ENCODE peak calls at places on chromosomes 4 and X, in ten cellular contexts. One of them, this sample, is unnamed.

GRCh38 chrX:103157511-103158316 is 57.2 kb upstream of the BEX4 start:
- DNase-seq in left cardiac atrium: no peak
- DNase-seq in GM03348: peak
- DNase-seq in NCI-H1092: peak
- DNase-seq in SK-N-SH: peak
- DNase-seq in SW480: peak
- DNase-seq in T1000: no peak
- DNase-seq in NCI-H2081: peak
- DNase-seq in AG20443: peak
- DNase-seq in effector memory CD8-positive, alpha-beta T cell: peak
- DNase-seq in this sample: peak

GRCh38 chrX:5559386-5559785 is 669.3 kb downstream of the NLGN4X start:
- DNase-seq in left cardiac atrium: no peak
- DNase-seq in GM03348: no peak
- DNase-seq in NCI-H1092: no peak
- DNase-seq in SK-N-SH: no peak
- DNase-seq in SW480: no peak
- DNase-seq in T1000: no peak
- DNase-seq in NCI-H2081: no peak
- DNase-seq in AG20443: no peak
- DNase-seq in effector memory CD8-positive, alpha-beta T cell: no peak
- DNase-seq in this sample: no peak

GRCh38 chr4:138112389-138112788 is 129.8 kb downstream of the SLC7A11 start:
- DNase-seq in left cardiac atrium: no peak
- DNase-seq in GM03348: no peak
- DNase-seq in NCI-H1092: no peak
- DNase-seq in SK-N-SH: no peak
- DNase-seq in SW480: no peak
- DNase-seq in T1000: no peak
- DNase-seq in NCI-H2081: no peak
- DNase-seq in AG20443: no peak
- DNase-seq in effector memory CD8-positive, alpha-beta T cell: no peak
- DNase-seq in this sample: no peak

GRCh38 chr4:128379860-128380259 is 92.2 kb upstream of the PGRMC2 start:
- DNase-seq in left cardiac atrium: peak
- DNase-seq in GM03348: peak
- DNase-seq in NCI-H1092: no peak
- DNase-seq in SK-N-SH: peak
- DNase-seq in SW480: peak
- DNase-seq in T1000: no peak
- DNase-seq in NCI-H2081: peak
- DNase-seq in AG20443: peak
- DNase-seq in effector memory CD8-positive, alpha-beta T cell: no peak
- DNase-seq in this sample: peak

GRCh38 chr4:95267081-95267480 is 281.7 kb downstream of the UNC5C start:
- DNase-seq in left cardiac atrium: no peak
- DNase-seq in GM03348: peak
- DNase-seq in NCI-H1092: no peak
- DNase-seq in SK-N-SH: no peak
- DNase-seq in SW480: peak
- DNase-seq in T1000: no peak
- DNase-seq in NCI-H2081: no peak
- DNase-seq in AG20443: peak
- DNase-seq in effector memory CD8-positive, alpha-beta T cell: no peak
- DNase-seq in this sample: no peak

GRCh38 chr4:54992266-54992665 is 133.1 kb downstream of the KDR start:
- DNase-seq in left cardiac atrium: no peak
- DNase-seq in GM03348: no peak
- DNase-seq in NCI-H1092: no peak
- DNase-seq in SK-N-SH: no peak
- DNase-seq in SW480: no peak
- DNase-seq in T1000: no peak
- DNase-seq in NCI-H2081: no peak
- DNase-seq in AG20443: no peak
- DNase-seq in effector memory CD8-positive, alpha-beta T cell: no peak
- DNase-seq in this sample: no peak

GRCh38 chr4:76726141-76726540 is 171.8 kb downstream of the SOWAHB start:
- DNase-seq in left cardiac atrium: no peak
- DNase-seq in GM03348: no peak
- DNase-seq in NCI-H1092: no peak
- DNase-seq in SK-N-SH: no peak
- DNase-seq in SW480: no peak
- DNase-seq in T1000: no peak
- DNase-seq in NCI-H2081: no peak
- DNase-seq in AG20443: no peak
- DNase-seq in effector memory CD8-positive, alpha-beta T cell: no peak
- DNase-seq in this sample: no peak

GRCh38 chr4:26263165-26263564 is 57.6 kb upstream of the RBPJ start:
- DNase-seq in left cardiac atrium: no peak
- DNase-seq in GM03348: no peak
- DNase-seq in NCI-H1092: no peak
- DNase-seq in SK-N-SH: peak
- DNase-seq in SW480: peak
- DNase-seq in T1000: no peak
- DNase-seq in NCI-H2081: peak
- DNase-seq in AG20443: no peak
- DNase-seq in effector memory CD8-positive, alpha-beta T cell: no peak
- DNase-seq in this sample: no peak

GRCh38 chr4:9762823-9763475 is 18.5 kb upstream of the DRD5 start:
- DNase-seq in left cardiac atrium: peak
- DNase-seq in GM03348: peak
- DNase-seq in NCI-H1092: peak
- DNase-seq in SK-N-SH: peak
- DNase-seq in SW480: peak
- DNase-seq in T1000: no peak
- DNase-seq in NCI-H2081: peak
- DNase-seq in AG20443: peak
- DNase-seq in effector memory CD8-positive, alpha-beta T cell: no peak
- DNase-seq in this sample: peak

GRCh38 chr4:33369366-33369899 is 2649.3 kb downstream of the PCDH7 start:
- DNase-seq in left cardiac atrium: no peak
- DNase-seq in GM03348: peak
- DNase-seq in NCI-H1092: no peak
- DNase-seq in SK-N-SH: no peak
- DNase-seq in SW480: no peak
- DNase-seq in T1000: peak
- DNase-seq in NCI-H2081: no peak
- DNase-seq in AG20443: no peak
- DNase-seq in effector memory CD8-positive, alpha-beta T cell: no peak
- DNase-seq in this sample: no peak

GRCh38 chr4:82248903-82249632 is 124.7 kb downstream of the HNRNPD start:
- DNase-seq in left cardiac atrium: no peak
- DNase-seq in GM03348: no peak
- DNase-seq in NCI-H1092: no peak
- DNase-seq in SK-N-SH: no peak
- DNase-seq in SW480: no peak
- DNase-seq in T1000: no peak
- DNase-seq in NCI-H2081: no peak
- DNase-seq in AG20443: no peak
- DNase-seq in effector memory CD8-positive, alpha-beta T cell: no peak
- DNase-seq in this sample: no peak

GRCh38 chr4:48930654-48931053 is 24.1 kb upstream of the OCIAD2 start:
- DNase-seq in left cardiac atrium: no peak
- DNase-seq in GM03348: no peak
- DNase-seq in NCI-H1092: no peak
- DNase-seq in SK-N-SH: no peak
- DNase-seq in SW480: no peak
- DNase-seq in T1000: no peak
- DNase-seq in NCI-H2081: no peak
- DNase-seq in AG20443: no peak
- DNase-seq in effector memory CD8-positive, alpha-beta T cell: no peak
- DNase-seq in this sample: no peak

GRCh38 chrX:44223150-44223549 is 120.3 kb downstream of the EFHC2 start:
- DNase-seq in left cardiac atrium: no peak
- DNase-seq in GM03348: peak
- DNase-seq in NCI-H1092: no peak
- DNase-seq in SK-N-SH: no peak
- DNase-seq in SW480: peak
- DNase-seq in T1000: peak
- DNase-seq in NCI-H2081: no peak
- DNase-seq in AG20443: peak
- DNase-seq in effector memory CD8-positive, alpha-beta T cell: no peak
- DNase-seq in this sample: no peak

GRCh38 chr4:187814737-187815465 is 180.7 kb upstream of the ZFP42 start:
- DNase-seq in left cardiac atrium: no peak
- DNase-seq in GM03348: no peak
- DNase-seq in NCI-H1092: no peak
- DNase-seq in SK-N-SH: no peak
- DNase-seq in SW480: no peak
- DNase-seq in T1000: peak
- DNase-seq in NCI-H2081: no peak
- DNase-seq in AG20443: no peak
- DNase-seq in effector memory CD8-positive, alpha-beta T cell: no peak
- DNase-seq in this sample: no peak

GRCh38 chr4:174255790-174256189 is 27.7 kb downstream of the FBXO8 start:
- DNase-seq in left cardiac atrium: no peak
- DNase-seq in GM03348: no peak
- DNase-seq in NCI-H1092: no peak
- DNase-seq in SK-N-SH: no peak
- DNase-seq in SW480: no peak
- DNase-seq in T1000: no peak
- DNase-seq in NCI-H2081: no peak
- DNase-seq in AG20443: no peak
- DNase-seq in effector memory CD8-positive, alpha-beta T cell: no peak
- DNase-seq in this sample: no peak

GRCh38 chrX:47162927-47163583 is 18.0 kb downstream of the RBM10 start:
- DNase-seq in left cardiac atrium: no peak
- DNase-seq in GM03348: no peak
- DNase-seq in NCI-H1092: no peak
- DNase-seq in SK-N-SH: no peak
- DNase-seq in SW480: no peak
- DNase-seq in T1000: no peak
- DNase-seq in NCI-H2081: no peak
- DNase-seq in AG20443: no peak
- DNase-seq in effector memory CD8-positive, alpha-beta T cell: no peak
- DNase-seq in this sample: no peak

GRCh38 chr4:54189140-54189539 is 40.0 kb upstream of the PDGFRA start:
- DNase-seq in left cardiac atrium: no peak
- DNase-seq in GM03348: peak
- DNase-seq in NCI-H1092: no peak
- DNase-seq in SK-N-SH: no peak
- DNase-seq in SW480: no peak
- DNase-seq in T1000: no peak
- DNase-seq in NCI-H2081: no peak
- DNase-seq in AG20443: peak
- DNase-seq in effector memory CD8-positive, alpha-beta T cell: no peak
- DNase-seq in this sample: no peak

GRCh38 chr4:118225521-118225920 is 127.3 kb downstream of the PRSS12 start:
- DNase-seq in left cardiac atrium: no peak
- DNase-seq in GM03348: no peak
- DNase-seq in NCI-H1092: no peak
- DNase-seq in SK-N-SH: no peak
- DNase-seq in SW480: no peak
- DNase-seq in T1000: no peak
- DNase-seq in NCI-H2081: no peak
- DNase-seq in AG20443: no peak
- DNase-seq in effector memory CD8-positive, alpha-beta T cell: no peak
- DNase-seq in this sample: no peak

GRCh38 chr4:143488684-143489083 is 24.8 kb upstream of the SMARCA5 start:
- DNase-seq in left cardiac atrium: no peak
- DNase-seq in GM03348: no peak
- DNase-seq in NCI-H1092: no peak
- DNase-seq in SK-N-SH: no peak
- DNase-seq in SW480: no peak
- DNase-seq in T1000: no peak
- DNase-seq in NCI-H2081: no peak
- DNase-seq in AG20443: no peak
- DNase-seq in effector memory CD8-positive, alpha-beta T cell: no peak
- DNase-seq in this sample: no peak

GRCh38 chrX:49184294-49185061 is 1.7 kb downstream of the PRICKLE3 start:
- DNase-seq in left cardiac atrium: peak
- DNase-seq in GM03348: peak
- DNase-seq in NCI-H1092: peak
- DNase-seq in SK-N-SH: no peak
- DNase-seq in SW480: peak
- DNase-seq in T1000: peak
- DNase-seq in NCI-H2081: peak
- DNase-seq in AG20443: peak
- DNase-seq in effector memory CD8-positive, alpha-beta T cell: no peak
- DNase-seq in this sample: no peak

GRCh38 chrX:55312655-55313054 is 47.9 kb upstream of the PAGE3 start:
- DNase-seq in left cardiac atrium: no peak
- DNase-seq in GM03348: no peak
- DNase-seq in NCI-H1092: no peak
- DNase-seq in SK-N-SH: no peak
- DNase-seq in SW480: no peak
- DNase-seq in T1000: no peak
- DNase-seq in NCI-H2081: no peak
- DNase-seq in AG20443: no peak
- DNase-seq in effector memory CD8-positive, alpha-beta T cell: no peak
- DNase-seq in this sample: no peak

GRCh38 chr4:7392438-7393374 is 42.0 kb downstream of the PSAPL1 start:
- DNase-seq in left cardiac atrium: peak
- DNase-seq in GM03348: peak
- DNase-seq in NCI-H1092: no peak
- DNase-seq in SK-N-SH: peak
- DNase-seq in SW480: peak
- DNase-seq in T1000: peak
- DNase-seq in NCI-H2081: no peak
- DNase-seq in AG20443: peak
- DNase-seq in effector memory CD8-positive, alpha-beta T cell: no peak
- DNase-seq in this sample: no peak

GRCh38 chr4:111650553-111651183 is 494.6 kb upstream of the FAM241A start:
- DNase-seq in left cardiac atrium: no peak
- DNase-seq in GM03348: no peak
- DNase-seq in NCI-H1092: no peak
- DNase-seq in SK-N-SH: no peak
- DNase-seq in SW480: no peak
- DNase-seq in T1000: no peak
- DNase-seq in NCI-H2081: peak
- DNase-seq in AG20443: no peak
- DNase-seq in effector memory CD8-positive, alpha-beta T cell: no peak
- DNase-seq in this sample: no peak

GRCh38 chr4:122083971-122084370 is 68.2 kb upstream of the BLTP1 start:
- DNase-seq in left cardiac atrium: no peak
- DNase-seq in GM03348: no peak
- DNase-seq in NCI-H1092: no peak
- DNase-seq in SK-N-SH: no peak
- DNase-seq in SW480: no peak
- DNase-seq in T1000: no peak
- DNase-seq in NCI-H2081: no peak
- DNase-seq in AG20443: no peak
- DNase-seq in effector memory CD8-positive, alpha-beta T cell: no peak
- DNase-seq in this sample: no peak

GRCh38 chr4:4394644-4395043 is 7.7 kb downstream of the NSG1 start:
- DNase-seq in left cardiac atrium: no peak
- DNase-seq in GM03348: no peak
- DNase-seq in NCI-H1092: no peak
- DNase-seq in SK-N-SH: peak
- DNase-seq in SW480: no peak
- DNase-seq in T1000: no peak
- DNase-seq in NCI-H2081: no peak
- DNase-seq in AG20443: no peak
- DNase-seq in effector memory CD8-positive, alpha-beta T cell: no peak
- DNase-seq in this sample: no peak

GRCh38 chrX:51395807-51396728 is 63.4 kb downstream of the NUDT10 start:
- DNase-seq in left cardiac atrium: peak
- DNase-seq in GM03348: peak
- DNase-seq in NCI-H1092: no peak
- DNase-seq in SK-N-SH: peak
- DNase-seq in SW480: no peak
- DNase-seq in T1000: no peak
- DNase-seq in NCI-H2081: peak
- DNase-seq in AG20443: no peak
- DNase-seq in effector memory CD8-positive, alpha-beta T cell: peak
- DNase-seq in this sample: no peak

GRCh38 chr4:80306255-80306654 is 29.3 kb upstream of the CFAP299 start:
- DNase-seq in left cardiac atrium: no peak
- DNase-seq in GM03348: no peak
- DNase-seq in NCI-H1092: no peak
- DNase-seq in SK-N-SH: no peak
- DNase-seq in SW480: no peak
- DNase-seq in T1000: no peak
- DNase-seq in NCI-H2081: no peak
- DNase-seq in AG20443: no peak
- DNase-seq in effector memory CD8-positive, alpha-beta T cell: no peak
- DNase-seq in this sample: no peak

GRCh38 chrX:103151799-103152198 is 58.9 kb upstream of the NXF3 start:
- DNase-seq in left cardiac atrium: no peak
- DNase-seq in GM03348: no peak
- DNase-seq in NCI-H1092: no peak
- DNase-seq in SK-N-SH: no peak
- DNase-seq in SW480: no peak
- DNase-seq in T1000: peak
- DNase-seq in NCI-H2081: peak
- DNase-seq in AG20443: no peak
- DNase-seq in effector memory CD8-positive, alpha-beta T cell: no peak
- DNase-seq in this sample: no peak

This sample was measured in GM13977.